ENCODE peak calls at places on chromosomes 12 and 14, in seven cellular contexts. X is CD8-positive, alpha-beta T cell; K is activated gamma-delta T cell; C is fibroblast of the conjunctiva; Y is body of pancreas; J is NCI-H1417 treated with DMSO at 0.1 percent for 48 hours; T is heart right ventricle. S is an unnamed sample.

GRCh38 chr12:107103516-107103915 is 10.2 kb upstream of the CRY1 start:
- DNase-seq in C (no peak), J (no peak), Y (no peak), X (no peak), T (no peak), K (no peak), S (no peak)

GRCh38 chr12:121775501-121775900 is 18.0 kb downstream of the RHOF start:
- DNase-seq in T (no peak), X (no peak), C (no peak), K (no peak), J (no peak), Y (no peak), S (no peak)

GRCh38 chr14:88463318-88463717 is 77.9 kb downstream of the SPATA7 start:
- DNase-seq in J (no peak), C (no peak), K (no peak), X (no peak), Y (no peak), T (no peak), S (peak; percentile 21)

GRCh38 chr12:117380083-117380482 is 18.7 kb upstream of the NOS1 start:
- DNase-seq in X (no peak), K (no peak), C (no peak), J (no peak), T (no peak), Y (no peak), S (no peak)

GRCh38 chr12:31362115-31362758 is 36.3 kb upstream of the SINHCAF start:
- DNase-seq in J (peak; percentile 71), X (no peak), T (no peak), Y (no peak), K (no peak), C (no peak), S (peak; percentile 15)

GRCh38 chr12:20624718-20625117 is 70.4 kb upstream of the SLCO1C1 start:
- DNase-seq in T (no peak), K (no peak), Y (no peak), J (no peak), X (no peak), C (no peak), S (no peak)

GRCh38 chr12:131122631-131123030 is 168.9 kb downstream of the ADGRD1 start:
- DNase-seq in C (no peak), K (no peak), X (no peak), Y (no peak), T (no peak), J (no peak), S (no peak)

GRCh38 chr12:71804505-71804904 is 35.1 kb upstream of the TBC1D15 start:
- DNase-seq in T (no peak), C (no peak), X (no peak), Y (no peak), J (no peak), K (no peak), S (no peak)

GRCh38 chr14:103404920-103405319 is 19.7 kb downstream of the MARK3 start:
- DNase-seq in Y (peak; percentile 89), T (no peak), J (no peak), K (no peak), C (no peak), X (no peak), S (no peak)

GRCh38 chr12:26719852-26720251 is 113.1 kb downstream of the ITPR2 start:
- DNase-seq in C (no peak), K (no peak), Y (no peak), T (no peak), X (no peak), J (no peak), S (no peak)

GRCh38 chr14:77616454-77617229 is at the start of gene SPTLC2:
- DNase-seq in X (peak; percentile 95), K (peak; percentile 89), C (peak; percentile 97), Y (peak; percentile 99), T (peak; percentile 97), J (peak; percentile 95), S (peak; percentile 97)

GRCh38 chr14:86115972-86116371 is 586.0 kb downstream of the FLRT2 start:
- DNase-seq in K (no peak), J (no peak), C (no peak), X (no peak), Y (no peak), T (no peak), S (no peak)

GRCh38 chr12:22653790-22654189 is 28.8 kb downstream of the ETNK1 start:
- DNase-seq in X (no peak), T (no peak), J (no peak), K (no peak), C (no peak), Y (no peak), S (no peak)

GRCh38 chr14:67187210-67187609 is 2.0 kb upstream of the GARIN2 start:
- DNase-seq in J (no peak), T (no peak), Y (peak; percentile 11), C (peak; percentile 26), X (no peak), K (no peak), S (no peak)

GRCh38 chr12:74111688-74112360 is 425.8 kb upstream of the ATXN7L3B start:
- DNase-seq in C (no peak), J (no peak), K (no peak), T (no peak), Y (peak; percentile 23), X (no peak), S (peak; percentile 23)

GRCh38 chr14:88204221-88204620 is 118.8 kb downstream of the KCNK10 start:
- DNase-seq in Y (no peak), T (no peak), J (no peak), X (no peak), C (no peak), K (no peak), S (no peak)

GRCh38 chr12:53198470-53199110 is 8.5 kb downstream of the ITGB7 start:
- DNase-seq in T (no peak), K (no peak), Y (no peak), C (no peak), J (no peak), X (no peak), S (no peak)

GRCh38 chr14:92860097-92860496 is 62.9 kb upstream of the CHGA start:
- DNase-seq in C (no peak), Y (no peak), J (no peak), X (no peak), T (no peak), K (no peak), S (no peak)

GRCh38 chr14:80264698-80265097 is 53.4 kb upstream of the DIO2 start:
- DNase-seq in Y (no peak), X (no peak), T (no peak), K (no peak), J (peak; percentile 19), C (no peak), S (no peak)

GRCh38 chr12:56766535-56766934 is 3.4 kb downstream of the HSD17B6 start:
- DNase-seq in J (no peak), Y (peak; percentile 31), X (no peak), T (no peak), K (no peak), C (no peak), S (no peak)

GRCh38 chr12:122111070-122111750 is 32.7 kb downstream of the MLXIP start:
- DNase-seq in X (no peak), J (peak; percentile 76), Y (peak; percentile 65), K (no peak), T (no peak), C (no peak), S (no peak)

GRCh38 chr12:132595183-132595582 is 15.2 kb downstream of the LRCOL1 start:
- DNase-seq in J (no peak), C (no peak), T (no peak), Y (no peak), K (no peak), X (no peak), S (no peak)

GRCh38 chr14:38125484-38125912 is 82.2 kb upstream of the SSTR1 start:
- DNase-seq in T (no peak), K (no peak), X (no peak), C (no peak), Y (peak; percentile 39), J (peak; percentile 85), S (no peak)

GRCh38 chr14:44586910-44587309 is 79.8 kb upstream of the FSCB start:
- DNase-seq in J (peak; percentile 87), K (no peak), Y (no peak), C (no peak), X (no peak), T (no peak), S (no peak)

GRCh38 chr12:127300753-127301152 is 966.2 kb upstream of the TMEM132C start:
- DNase-seq in J (no peak), X (no peak), K (no peak), Y (no peak), C (no peak), T (no peak), S (no peak)

GRCh38 chr12:85823436-85824179 is 12.6 kb downstream of the RASSF9 start:
- DNase-seq in C (no peak), J (no peak), Y (no peak), T (no peak), X (no peak), K (no peak), S (no peak)